ENCODE peak calls at places on chromosomes 7 and 10, in four cellular contexts. One of them, this sample, is unnamed.
A peak's percentile ranks its signal among the peaks of the same experiment; 100 is the strongest.

GRCh38 chr10:6843477-6843876 is 263.4 kb upstream of the PRKCQ start:
- DNase-seq in HepG2: no peak
- DNase-seq in GM12878: peak; percentile 1
- DNase-seq in K562: no peak
- DNase-seq in this sample: no peak

GRCh38 chr10:8489823-8490222 is 435.3 kb downstream of the GATA3 start:
- DNase-seq in K562: no peak
- DNase-seq in GM12878: no peak
- DNase-seq in HepG2: no peak
- DNase-seq in this sample: no peak

GRCh38 chr10:17003151-17003550 is 126.5 kb downstream of the CUBN start:
- DNase-seq in K562: peak; percentile 49
- DNase-seq in GM12878: no peak
- DNase-seq in HepG2: no peak
- DNase-seq in this sample: no peak

GRCh38 chr7:135650831-135651573 is 11.3 kb upstream of the STMP1 start:
- DNase-seq in GM12878: no peak
- DNase-seq in K562: no peak
- DNase-seq in HepG2: no peak
- DNase-seq in this sample: no peak

GRCh38 chr7:159061674-159062212 is 82.9 kb downstream of the VIPR2 start:
- DNase-seq in K562: no peak
- DNase-seq in HepG2: no peak
- DNase-seq in GM12878: no peak
- DNase-seq in this sample: peak; percentile 80

GRCh38 chr10:106278385-106278784 is 886.1 kb downstream of the SORCS1 start:
- DNase-seq in GM12878: no peak
- DNase-seq in K562: no peak
- DNase-seq in HepG2: no peak
- DNase-seq in this sample: no peak

GRCh38 chr10:129950651-129951050 is 13.4 kb downstream of the EBF3 start:
- DNase-seq in HepG2: no peak
- DNase-seq in GM12878: no peak
- DNase-seq in K562: no peak
- DNase-seq in this sample: no peak

GRCh38 chr7:137850586-137850985 is 3.8 kb upstream of the DGKI start:
- DNase-seq in K562: no peak
- DNase-seq in GM12878: no peak
- DNase-seq in HepG2: no peak
- DNase-seq in this sample: no peak

GRCh38 chr7:13016036-13016581 is 328.7 kb downstream of the ARL4A start:
- DNase-seq in HepG2: no peak
- DNase-seq in GM12878: no peak
- DNase-seq in K562: no peak
- DNase-seq in this sample: no peak

GRCh38 chr7:155808551-155809331 is 3.5 kb downstream of the SHH start:
- DNase-seq in GM12878: no peak
- DNase-seq in K562: no peak
- DNase-seq in HepG2: peak; percentile 65
- DNase-seq in this sample: no peak

GRCh38 chr10:122164028-122164601 is 107.0 kb upstream of the BTBD16 start:
- DNase-seq in HepG2: no peak
- DNase-seq in GM12878: no peak
- DNase-seq in K562: no peak
- DNase-seq in this sample: no peak

GRCh38 chr10:79268100-79268670 is 79.1 kb upstream of the PPIF start:
- DNase-seq in GM12878: no peak
- DNase-seq in K562: no peak
- DNase-seq in HepG2: no peak
- DNase-seq in this sample: no peak

GRCh38 chr7:99267530-99268360 is 4.9 kb upstream of the MYH16 start:
- DNase-seq in GM12878: no peak
- DNase-seq in K562: no peak
- DNase-seq in HepG2: peak; percentile 85
- DNase-seq in this sample: no peak

GRCh38 chr10:94092848-94093247 is 99.1 kb downstream of the PLCE1 start:
- DNase-seq in HepG2: no peak
- DNase-seq in GM12878: no peak
- DNase-seq in K562: no peak
- DNase-seq in this sample: no peak

GRCh38 chr10:86372119-86372784 is 5.7 kb upstream of the GRID1 start:
- DNase-seq in GM12878: no peak
- DNase-seq in HepG2: no peak
- DNase-seq in K562: no peak
- DNase-seq in this sample: no peak

GRCh38 chr7:35694161-35694783 is 663 bp downstream of the HERPUD2 start:
- DNase-seq in K562: no peak
- DNase-seq in GM12878: no peak
- DNase-seq in HepG2: no peak
- DNase-seq in this sample: no peak

GRCh38 chr7:150903627-150904026 is 51.3 kb downstream of the AOC1 start:
- DNase-seq in K562: peak; percentile 6
- DNase-seq in HepG2: no peak
- DNase-seq in GM12878: no peak
- DNase-seq in this sample: no peak

GRCh38 chr10:102597131-102597891 is 47.0 kb upstream of the TRIM8 start:
- DNase-seq in GM12878: no peak
- DNase-seq in K562: no peak
- DNase-seq in HepG2: peak; percentile 83
- DNase-seq in this sample: no peak

GRCh38 chr7:74064696-74065095 is 18.9 kb upstream of the LIMK1 start:
- DNase-seq in HepG2: no peak
- DNase-seq in GM12878: no peak
- DNase-seq in K562: no peak
- DNase-seq in this sample: no peak

GRCh38 chr10:49745756-49746155 is 16.4 kb downstream of the OGDHL start:
- DNase-seq in HepG2: no peak
- DNase-seq in K562: no peak
- DNase-seq in GM12878: no peak
- DNase-seq in this sample: no peak

GRCh38 chr7:133860628-133861135 is 266.5 kb upstream of the LRGUK start:
- DNase-seq in K562: no peak
- DNase-seq in GM12878: no peak
- DNase-seq in HepG2: no peak
- DNase-seq in this sample: no peak

GRCh38 chr7:23685770-23686169 is 5.8 kb downstream of the FAM221A start:
- DNase-seq in K562: no peak
- DNase-seq in GM12878: no peak
- DNase-seq in HepG2: no peak
- DNase-seq in this sample: no peak

GRCh38 chr7:41987-42386 is 150.4 kb upstream of the FAM20C start:
- DNase-seq in K562: no peak
- DNase-seq in HepG2: no peak
- DNase-seq in GM12878: no peak
- DNase-seq in this sample: no peak

GRCh38 chr10:130967161-130967560 is 344.4 kb downstream of the TCERG1L start:
- DNase-seq in HepG2: no peak
- DNase-seq in K562: no peak
- DNase-seq in GM12878: no peak
- DNase-seq in this sample: no peak

GRCh38 chr10:15141136-15142067 is 27.1 kb downstream of the NMT2 start:
- DNase-seq in GM12878: peak; percentile 85
- DNase-seq in HepG2: peak; percentile 20
- DNase-seq in K562: no peak
- DNase-seq in this sample: no peak

GRCh38 chr7:112497481-112497880 is 16.7 kb downstream of the LSMEM1 start:
- DNase-seq in HepG2: no peak
- DNase-seq in GM12878: peak; percentile 27
- DNase-seq in K562: no peak
- DNase-seq in this sample: no peak

GRCh38 chr7:158865462-158865922 is 9.1 kb downstream of the DYNC2I1 start:
- DNase-seq in HepG2: peak; percentile 41
- DNase-seq in K562: peak; percentile 41
- DNase-seq in GM12878: no peak
- DNase-seq in this sample: no peak

GRCh38 chr10:125661942-125662515 is 20.9 kb downstream of the TEX36 start:
- DNase-seq in HepG2: no peak
- DNase-seq in K562: peak; percentile 52
- DNase-seq in GM12878: no peak
- DNase-seq in this sample: no peak

GRCh38 chr7:30142710-30143109 is 7.9 kb downstream of the MTURN start:
- DNase-seq in HepG2: peak; percentile 53
- DNase-seq in GM12878: no peak
- DNase-seq in K562: no peak
- DNase-seq in this sample: no peak

GRCh38 chr7:126398285-126398684 is 854.5 kb downstream of the GRM8 start:
- DNase-seq in GM12878: no peak
- DNase-seq in K562: no peak
- DNase-seq in HepG2: no peak
- DNase-seq in this sample: no peak

GRCh38 chr10:22308390-22308789 is 7.8 kb upstream of the COMMD3 start:
- DNase-seq in GM12878: peak; percentile 36
- DNase-seq in HepG2: no peak
- DNase-seq in K562: no peak
- DNase-seq in this sample: no peak

GRCh38 chr7:132176719-132177118 is 399.6 kb downstream of the PLXNA4 start:
- DNase-seq in GM12878: no peak
- DNase-seq in K562: no peak
- DNase-seq in HepG2: no peak
- DNase-seq in this sample: no peak

GRCh38 chr10:32582946-32583345 is 137.0 kb downstream of the CCDC7 start:
- DNase-seq in K562: no peak
- DNase-seq in GM12878: no peak
- DNase-seq in HepG2: no peak
- DNase-seq in this sample: no peak

GRCh38 chr7:28955723-28956607 is 2.2 kb downstream of the TRIL start:
- DNase-seq in HepG2: peak; percentile 72
- DNase-seq in GM12878: no peak
- DNase-seq in K562: no peak
- DNase-seq in this sample: peak; percentile 86

GRCh38 chr7:101126651-101127459 is at the start of gene SERPINE1:
- DNase-seq in K562: peak; percentile 68
- DNase-seq in HepG2: peak; percentile 98
- DNase-seq in GM12878: peak; percentile 47
- DNase-seq in this sample: peak; percentile 61

DNA sequence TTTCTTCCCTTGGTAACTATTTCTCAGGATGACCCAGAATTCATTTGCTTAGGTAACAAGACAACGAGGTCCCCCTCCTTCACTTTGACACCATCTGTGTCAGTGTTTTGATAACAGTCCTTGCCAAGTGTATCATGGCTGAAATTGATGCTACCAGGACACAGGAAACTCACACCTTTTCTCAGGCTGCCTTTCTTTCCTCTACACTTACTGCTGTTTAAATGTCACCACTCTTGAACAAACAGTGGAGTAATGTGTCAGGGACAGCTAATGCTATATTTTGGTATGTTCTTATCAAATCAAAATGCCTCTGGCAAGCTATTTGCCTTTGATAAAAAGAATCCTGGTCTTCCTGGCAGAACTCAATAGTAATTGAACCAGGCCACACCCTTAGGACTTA is 692.8 kb downstream of the LRMDA start:
- DNase-seq in K562: no peak
- DNase-seq in HepG2: no peak
- DNase-seq in GM12878: no peak
- DNase-seq in this sample: no peak
- TF ChIP-seq CREM in K562: no peak
- TF ChIP-seq CREM in HepG2: no peak
- TF ChIP-seq CREM in GM12878: no peak
- TF ChIP-seq CREM in this sample: no peak

DNA sequence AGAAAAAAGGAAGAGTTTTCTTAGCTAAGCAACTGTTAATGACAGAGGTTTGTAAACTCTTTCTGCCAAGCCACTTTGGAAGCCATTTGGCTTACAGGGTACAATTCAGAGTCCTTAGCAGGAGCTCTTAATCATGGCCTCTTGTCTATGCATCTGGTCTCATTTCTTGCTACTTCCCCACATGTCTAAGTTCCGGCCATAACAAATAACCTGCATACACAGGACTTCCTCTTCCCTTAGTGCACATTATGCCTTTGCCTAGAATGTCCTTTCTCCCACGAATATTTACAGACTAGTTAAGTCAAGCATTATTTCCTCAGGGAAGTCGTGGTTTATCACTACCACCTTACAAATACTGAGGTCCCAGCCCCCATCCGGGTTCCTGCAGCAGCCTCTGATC is 8.6 kb upstream of the UPF2 start:
- DNase-seq in K562: no peak
- DNase-seq in GM12878: no peak
- DNase-seq in HepG2: no peak
- DNase-seq in this sample: no peak
- TF ChIP-seq CREM in K562: no peak
- TF ChIP-seq CREM in GM12878: no peak
- TF ChIP-seq CREM in HepG2: no peak
- TF ChIP-seq CREM in this sample: no peak

GRCh38 chr10:69895759-69896158 is 94.1 kb downstream of the COL13A1 start:
- DNase-seq in HepG2: no peak
- DNase-seq in K562: no peak
- DNase-seq in GM12878: no peak
- DNase-seq in this sample: no peak
- TF ChIP-seq CREM in HepG2: no peak
- TF ChIP-seq CREM in K562: no peak
- TF ChIP-seq CREM in GM12878: no peak
- TF ChIP-seq CREM in this sample: no peak

DNA sequence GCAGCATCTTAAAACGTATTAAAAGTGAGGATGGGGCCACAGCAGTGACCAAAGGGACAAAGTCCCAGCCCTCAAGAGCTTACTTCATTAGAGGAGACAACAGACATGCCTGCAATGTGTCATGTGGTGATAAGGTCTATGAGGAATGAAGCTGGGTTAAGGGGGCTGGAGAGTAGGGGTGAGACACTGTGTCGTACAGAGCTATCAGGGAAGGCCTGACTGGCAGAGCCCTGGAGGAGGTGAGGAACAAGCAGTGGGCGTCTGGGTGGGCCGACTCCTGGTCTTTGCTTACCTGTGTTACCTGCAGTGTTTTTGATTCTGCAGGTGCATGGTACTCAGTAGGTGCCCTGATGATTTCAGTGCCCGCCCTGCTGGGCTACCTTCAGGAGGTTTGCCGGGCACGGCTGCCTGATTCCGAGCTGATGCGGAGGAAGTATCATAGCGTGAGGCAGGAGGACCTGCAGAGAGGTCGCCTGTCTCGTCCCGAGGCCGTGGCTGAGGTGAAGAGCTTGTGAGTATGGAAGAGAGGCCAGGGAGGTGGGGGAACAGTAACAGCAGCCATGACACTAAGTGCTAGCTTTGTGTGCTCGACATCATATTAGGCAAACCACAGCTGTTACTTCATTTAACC is 7.6 kb downstream of the ZFYVE27 start:
- DNase-seq in GM12878: no peak
- DNase-seq in K562: peak; percentile 58
- DNase-seq in HepG2: no peak
- DNase-seq in this sample: no peak
- TF ChIP-seq CREM in GM12878: no peak
- TF ChIP-seq CREM in K562: no peak
- TF ChIP-seq CREM in HepG2: no peak
- TF ChIP-seq CREM in this sample: no peak

GRCh38 chr10:113960617-113961260 is 82.9 kb upstream of the ADRB1 start:
- DNase-seq in HepG2: peak; percentile 54
- DNase-seq in K562: no peak
- DNase-seq in GM12878: no peak
- DNase-seq in this sample: no peak
- TF ChIP-seq CREM in HepG2: no peak
- TF ChIP-seq CREM in K562: peak; percentile 50
- TF ChIP-seq CREM in GM12878: peak; percentile 85
- TF ChIP-seq CREM in this sample: no peak

This sample was measured in WTC11.